ENCODE peak calls at places on chromosomes 13 and 19, in five cellular contexts. P, B, W, O and Z are unnamed samples.

GRCh38 chr13:108003626-108004025 is 211.7 kb downstream of the LIG4 start:
- DNase-seq in P (peak), B (no peak), W (no peak), O (no peak), Z (no peak)

GRCh38 chr19:13079542-13079986 is 23.1 kb downstream of the LYL1 start:
- DNase-seq in P (peak), B (no peak), W (peak), O (no peak), Z (peak)

GRCh38 chr13:98749501-98749900 is 3.0 kb downstream of the SLC15A1 start:
- DNase-seq in P (no peak), B (no peak), W (no peak), O (no peak), Z (no peak)

GRCh38 chr13:106756446-106756845 is 188.5 kb upstream of the ARGLU1 start:
- DNase-seq in P (no peak), B (no peak), W (no peak), O (no peak), Z (no peak)

GRCh38 chr13:18946738-18947137 is 234.9 kb downstream of the TUBA3C start:
- DNase-seq in P (no peak), B (no peak), W (no peak), O (no peak), Z (no peak)

GRCh38 chr19:9306443-9306842 is 3.2 kb downstream of the ZNF699 start:
- DNase-seq in P (no peak), B (no peak), W (no peak), O (no peak), Z (no peak)

GRCh38 chr19:16661480-16662034 is 618 bp downstream of the TMEM38A start:
- DNase-seq in P (no peak), B (peak), W (peak), O (no peak), Z (peak)

GRCh38 chr19:1264801-1265610 is 4.1 kb upstream of the CIRBP start:
- DNase-seq in P (no peak), B (peak), W (peak), O (peak), Z (peak)

GRCh38 chr19:29512748-29513147 is 13.0 kb upstream of the VSTM2B start:
- DNase-seq in P (no peak), B (no peak), W (no peak), O (no peak), Z (no peak)

GRCh38 chr19:3062165-3063105 is at the start of gene TLE5:
- DNase-seq in P (peak), B (peak), W (peak), O (no peak), Z (peak)

GRCh38 chr19:20912973-20913372 is 10.1 kb upstream of the ZNF85 start:
- DNase-seq in P (no peak), B (no peak), W (no peak), O (no peak), Z (no peak)

GRCh38 chr13:41622545-41623429 is 165.4 kb downstream of the RGCC start:
- DNase-seq in P (no peak), B (no peak), W (no peak), O (no peak), Z (no peak)

GRCh38 chr19:10991076-10991475 is 30.2 kb downstream of the SMARCA4 start:
- DNase-seq in P (no peak), B (no peak), W (no peak), O (no peak), Z (no peak)

GRCh38 chr19:7074705-7075282 is 5.3 kb downstream of the ZNF557 start:
- DNase-seq in P (no peak), B (no peak), W (no peak), O (no peak), Z (no peak)

GRCh38 chr13:35729926-35730627 is 253.6 kb upstream of the MAB21L1 start:
- DNase-seq in P (no peak), B (no peak), W (no peak), O (no peak), Z (no peak)

GRCh38 chr13:104473936-104474335 is 1407.7 kb upstream of the SLC10A2 start:
- DNase-seq in P (no peak), B (no peak), W (no peak), O (no peak), Z (no peak)

GRCh38 chr13:42110410-42111155 is 62.1 kb downstream of the DGKH start:
- DNase-seq in P (no peak), B (no peak), W (no peak), O (peak), Z (no peak)

GRCh38 chr13:40518481-40518882 is 148.0 kb downstream of the FOXO1 start:
- DNase-seq in P (no peak), B (no peak), W (peak), O (no peak), Z (peak)

GRCh38 chr13:98495627-98496238 is 81.2 kb downstream of the STK24 start:
- DNase-seq in P (no peak), B (no peak), W (no peak), O (no peak), Z (no peak)

GRCh38 chr19:54178581-54179261 is 5.8 kb upstream of the TMC4 start:
- DNase-seq in P (peak), B (no peak), W (peak), O (no peak), Z (no peak)

GRCh38 chr19:10517361-10517759 is at the start of gene S1PR5:
- DNase-seq in P (peak), B (no peak), W (no peak), O (peak), Z (peak)

GRCh38 chr19:54164369-54165068 is 5.0 kb upstream of the LENG1 start:
- DNase-seq in P (peak), B (no peak), W (peak), O (peak), Z (peak)

GRCh38 chr13:79405501-79405830 is 589 bp downstream of the RBM26 start:
- DNase-seq in P (no peak), B (peak), W (no peak), O (peak), Z (no peak)

GRCh38 chr19:44207126-44207803 is 5.1 kb upstream of the ZNF227 start:
- DNase-seq in P (peak), B (peak), W (peak), O (peak), Z (peak)

GRCh38 chr13:36158606-36159005 is 27.4 kb upstream of the DCLK1 start:
- DNase-seq in P (no peak), B (no peak), W (no peak), O (no peak), Z (no peak)

GRCh38 chr13:40974460-40975407 is 44.4 kb downstream of the ELF1 start:
- DNase-seq in P (no peak), B (no peak), W (no peak), O (peak), Z (no peak)

GRCh38 chr13:74287672-74288169 is 153.5 kb upstream of the KLF12 start:
- DNase-seq in P (peak), B (peak), W (peak), O (no peak), Z (peak)